ENCODE peak calls at places on chromosomes 16 and 17, in five cellular contexts. R is neuronal stem cell, H is mesenchymal stem cell, K is H9, W is H1. L is an unnamed sample.
A peak's percentile ranks its signal among the peaks of the same experiment; 100 is the strongest.

GRCh38 chr16:21336231-21336630 is 58.1 kb upstream of the CRYM start:
- DNase-seq in K (no peak), W (no peak), R (no peak), H (no peak), L (no peak)

GRCh38 chr16:89354325-89354724 is 136.0 kb downstream of the ANKRD11 start:
- DNase-seq in K (no peak), R (no peak), W (no peak), H (no peak), L (no peak)

GRCh38 chr17:31724026-31724425 is 135.0 kb downstream of the COPRS start:
- DNase-seq in W (peak; percentile 20), K (no peak), R (no peak), H (peak; percentile 96), L (no peak)

GRCh38 chr17:68425979-68426378 is 31.3 kb downstream of the WIPI1 start:
- DNase-seq in H (no peak), R (no peak), W (no peak), K (no peak), L (no peak)

GRCh38 chr17:2398655-2399571 is 1.9 kb downstream of the MNT start:
- DNase-seq in H (peak; percentile 85), R (peak; percentile 72), W (peak; percentile 74), K (peak; percentile 89), L (peak; percentile 66)

GRCh38 chr17:50205931-50206505 is 4.6 kb upstream of the COL1A1 start:
- DNase-seq in R (no peak), H (no peak), K (no peak), W (peak; percentile 37), L (no peak)

GRCh38 chr16:49463529-49463928 is 89.9 kb downstream of the C16orf78 start:
- DNase-seq in H (no peak), K (peak; percentile 26), W (peak; percentile 41), R (peak; percentile 47), L (no peak)

GRCh38 chr17:22267019-22267418 is 574.7 kb downstream of the KCNJ18 start:
- DNase-seq in K (no peak), H (no peak), W (no peak), R (no peak), L (no peak)

GRCh38 chr16:9476744-9477143 is 385.3 kb downstream of the HAPSTR1 start:
- DNase-seq in R (no peak), H (no peak), W (no peak), K (no peak), L (no peak)

GRCh38 chr16:74921051-74921450 is 63.9 kb downstream of the WDR59 start:
- DNase-seq in K (no peak), W (no peak), R (no peak), H (no peak), L (no peak)
- H2BK12ac ChIP-seq in K (no peak overlapping the region), W (no peak overlapping the region), R (no peak overlapping the region), H (no peak overlapping the region), L (no peak overlapping the region)

DNA sequence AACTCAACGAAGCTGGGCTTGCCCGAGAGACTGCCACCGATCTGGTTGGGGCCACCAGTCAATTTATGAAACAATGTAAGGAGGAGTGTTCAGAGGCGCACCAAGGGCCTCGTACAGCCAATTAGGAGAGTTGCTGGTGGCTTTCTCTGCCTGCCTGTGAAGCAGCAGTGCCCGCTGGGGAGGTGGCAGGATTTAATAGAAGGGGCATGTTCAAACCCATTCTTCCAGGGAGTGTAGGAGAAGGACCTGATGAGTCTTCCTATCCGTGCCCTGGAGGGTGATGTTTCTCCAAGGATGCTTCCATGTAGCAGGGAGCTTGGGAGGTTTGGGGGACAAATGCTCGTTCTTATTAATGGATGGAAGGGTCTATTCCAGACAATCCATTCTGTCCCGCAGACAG is 178.4 kb downstream of the CCDC182 start:
- DNase-seq in K (no peak), H (no peak), R (no peak), W (no peak), L (no peak)
- H3K9me3 ChIP-seq in K (no peaks in the 10 kb centered on the region), H (no peaks in the 10 kb centered on the region), R (no peaks in the 10 kb centered on the region), W (no peaks in the 10 kb centered on the region), L (peaks cover 3% of the 10 kb centered on the region)

DNA sequence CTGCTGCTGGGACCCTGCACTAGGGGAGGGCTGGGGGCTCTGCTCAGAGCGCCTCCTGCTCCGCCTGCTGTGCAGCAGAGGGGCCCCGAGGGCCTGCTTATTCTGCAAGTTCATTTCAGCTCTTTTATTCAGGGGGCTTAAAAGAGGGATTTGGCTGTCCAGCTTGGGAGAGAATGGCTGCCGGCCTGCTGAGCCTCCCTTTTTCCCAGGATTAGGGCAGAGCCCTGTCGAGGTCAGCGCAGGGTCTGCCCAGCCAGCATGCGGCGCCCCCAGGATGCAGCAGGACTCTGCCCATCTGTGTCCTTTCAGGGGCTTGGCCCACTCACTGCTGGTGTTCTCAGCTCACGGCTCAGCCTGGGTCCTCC is 1.1 kb downstream of the SMIM5 start:
- DNase-seq in K (no peak), R (peak; percentile 57), W (no peak), H (no peak), L (no peak)
- H2BK12ac ChIP-seq in K (no peak overlapping the region), R (no peak overlapping the region), W (no peak overlapping the region), H (peak overlapping the region; percentile 23), L (no peak overlapping the region)

GRCh38 chr17:53353919-53354351 is 468.8 kb upstream of the KIF2B start:
- DNase-seq in R (no peak), K (no peak), W (no peak), H (no peak), L (no peak)
- H3K9me3 ChIP-seq in R (no peaks in the 10 kb centered on the region), K (no peaks in the 10 kb centered on the region), W (no peaks in the 10 kb centered on the region), H (peaks cover 17% of the 10 kb centered on the region), L (no peaks in the 10 kb centered on the region)

GRCh38 chr17:64496348-64496785 is 487 bp downstream of the POLG2 start:
- DNase-seq in W (no peak), R (no peak), H (no peak), K (no peak), L (peak; percentile 42)
- H2BK12ac ChIP-seq in W (no peak overlapping the region), R (no peak overlapping the region), H (peak overlapping the region; percentile 32), K (no peak overlapping the region), L (no peak overlapping the region)

DNA sequence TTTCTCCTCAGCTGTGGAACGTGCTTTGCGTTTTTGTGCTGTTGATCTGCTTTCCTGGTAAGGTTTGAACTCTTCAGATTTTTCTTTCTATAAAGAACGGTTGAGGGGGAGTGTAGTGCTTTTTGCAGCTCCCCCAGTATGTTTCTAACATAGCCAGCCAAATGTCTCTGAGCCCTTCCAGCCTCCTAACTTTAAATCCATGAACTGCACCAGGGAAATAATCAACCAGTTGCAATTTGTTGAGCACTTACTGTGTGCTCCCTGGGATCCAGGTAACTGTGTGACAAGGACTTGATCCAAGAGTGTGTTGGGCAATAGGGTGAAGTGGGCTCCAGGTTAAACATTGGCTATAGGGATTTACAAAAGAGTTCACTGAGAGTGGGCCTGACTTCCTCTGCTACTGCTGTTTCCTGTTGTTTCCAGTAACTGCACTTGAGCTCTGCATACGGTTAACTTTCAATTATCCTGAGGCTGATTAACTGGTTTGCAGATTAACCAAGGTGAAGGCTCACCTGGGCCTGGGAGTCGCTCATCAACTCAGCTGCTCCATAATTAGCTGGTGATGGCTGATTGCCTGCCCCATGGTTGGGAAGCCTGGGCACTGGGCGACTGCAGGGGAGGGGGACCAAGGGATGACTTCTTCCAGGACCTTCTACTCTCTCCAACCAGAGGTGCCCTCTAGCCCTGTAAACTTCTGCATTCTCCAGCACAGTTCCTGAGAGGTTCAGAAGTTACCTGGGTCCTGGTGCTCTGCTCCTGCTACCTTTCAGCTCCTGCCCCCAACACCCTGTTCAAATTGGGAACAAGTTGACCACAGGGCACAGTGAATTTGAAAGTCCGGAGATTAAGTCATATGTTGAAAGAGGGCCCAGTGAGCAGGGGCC is 19.5 kb downstream of the HLF start:
- DNase-seq in W (no peak), R (no peak), H (no peak), K (no peak), L (no peak)
- H3K9me3 ChIP-seq in W (no peaks in the 10 kb centered on the region), R (no peaks in the 10 kb centered on the region), H (no peaks in the 10 kb centered on the region), K (no peaks in the 10 kb centered on the region), L (no peaks in the 10 kb centered on the region)

GRCh38 chr17:13416748-13417363 is 184.9 kb downstream of the HS3ST3A1 start:
- DNase-seq in R (no peak), H (no peak), W (no peak), K (no peak), L (no peak)

GRCh38 chr17:13417551-13417950 is 184.2 kb downstream of the HS3ST3A1 start:
- DNase-seq in H (no peak), R (no peak), W (no peak), K (no peak), L (no peak)

GRCh38 chr17:13418891-13419290 is 182.8 kb downstream of the HS3ST3A1 start:
- DNase-seq in H (no peak), K (no peak), R (no peak), W (no peak), L (no peak)

GRCh38 chr17:13413001-13413400 is 188.7 kb downstream of the HS3ST3A1 start:
- DNase-seq in R (no peak), W (no peak), K (no peak), H (no peak), L (peak; percentile 8)

DNA sequence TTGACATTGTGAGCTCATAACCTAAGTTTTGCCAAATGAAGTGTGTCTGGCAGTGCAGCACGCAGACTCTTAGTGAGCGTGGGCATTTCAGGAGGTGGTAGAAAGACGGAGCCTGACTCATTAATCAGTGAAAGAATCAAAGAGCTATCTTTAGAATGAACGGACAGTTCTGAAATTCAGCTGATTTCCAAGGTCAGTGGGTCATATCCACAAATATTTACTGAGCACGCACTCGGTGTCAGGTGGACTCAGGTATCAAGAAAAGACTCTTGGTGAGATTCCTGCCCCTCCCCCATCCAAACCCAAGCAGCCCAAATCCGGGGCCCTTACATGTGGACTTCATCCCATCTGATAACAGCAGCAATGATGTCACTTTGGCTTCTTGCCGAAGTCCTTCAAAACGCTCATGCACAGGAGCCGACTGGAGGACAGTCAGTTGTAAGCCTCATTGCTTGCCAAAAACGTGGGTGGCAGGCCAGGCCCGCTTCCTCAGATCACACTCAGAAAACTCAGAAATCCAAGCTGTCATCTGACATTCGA is 185.8 kb downstream of the HS3ST3A1 start:
- DNase-seq in K (no peak), W (no peak), H (no peak), R (no peak), L (no peak)
- H2BK12ac ChIP-seq in K (no peak overlapping the region), W (no peak overlapping the region), H (no peak overlapping the region), R (no peak overlapping the region), L (no peak overlapping the region)

L was measured in trophoblast cell.